ENCODE peak calls at places on chromosomes 16 and 17, in eight cellular contexts. F is pancreas, H is progenitor cell of endocrine pancreas, G is GM13977, U is osteoblast, J is cardiac muscle cell, O is NB4, K is dorsolateral prefrontal cortex. L is an unnamed sample.

GRCh38 chr16:58249388-58249779 is 45.4 kb downstream of the PRSS54 start:
- DNase-seq in F (no peak), H (no peak), G (no peak), U (peak; percentile 37), J (no peak), O (no peak), K (no peak), L (no peak)

GRCh38 chr16:57938936-57939871 is 31.7 kb downstream of the CNGB1 start:
- DNase-seq in F (no peak), H (no peak), G (no peak), U (peak; percentile 77), J (peak; percentile 91), O (peak; percentile 62), K (peak; percentile 51), L (no peak)

GRCh38 chr17:73850426-73850825 is 206.2 kb upstream of the SDK2 start:
- DNase-seq in F (no peak), H (no peak), G (no peak), U (no peak), J (no peak), O (no peak), K (no peak), L (no peak)

GRCh38 chr16:54490089-54490488 is 203.5 kb upstream of the IRX3 start:
- DNase-seq in F (no peak), H (no peak), G (no peak), U (no peak), J (no peak), O (no peak), K (no peak), L (no peak)

GRCh38 chr17:33192961-33193911 is 99.9 kb downstream of the ASIC2 start:
- DNase-seq in F (no peak), H (no peak), G (no peak), U (no peak), J (no peak), O (no peak), K (no peak), L (no peak)

GRCh38 chr16:27529962-27530361 is 19.8 kb downstream of the GTF3C1 start:
- DNase-seq in F (no peak), H (no peak), G (no peak), U (peak; percentile 93), J (peak; percentile 50), O (no peak), K (peak; percentile 81), L (no peak)

GRCh38 chr17:37746617-37747016 is 1.8 kb upstream of the HNF1B start:
- DNase-seq in F (no peak), H (no peak), G (no peak), U (no peak), J (no peak), O (no peak), K (no peak), L (no peak)

GRCh38 chr17:68456529-68457167 is 648 bp downstream of the WIPI1 start:
- DNase-seq in F (peak; percentile 80), H (no peak), G (no peak), U (peak; percentile 94), J (peak; percentile 95), O (peak; percentile 48), K (peak; percentile 81), L (no peak)

GRCh38 chr17:31357831-31358400 is 33.6 kb upstream of the RAB11FIP4 start:
- DNase-seq in F (no peak), H (no peak), G (no peak), U (no peak), J (no peak), O (no peak), K (no peak), L (no peak)

GRCh38 chr17:2704031-2704889 is 7.3 kb downstream of the CLUH start:
- DNase-seq in F (peak; percentile 79), H (no peak), G (no peak), U (peak; percentile 56), J (no peak), O (no peak), K (no peak), L (no peak)

GRCh38 chr16:23557779-23558330 is 328 bp downstream of the UBFD1 start:
- DNase-seq in F (peak; percentile 87), H (no peak), G (no peak), U (peak; percentile 73), J (peak; percentile 49), O (no peak), K (no peak), L (no peak)

GRCh38 chr17:47620503-47621245 is 29.0 kb upstream of the KPNB1 start:
- DNase-seq in F (no peak), H (no peak), G (no peak), U (no peak), J (no peak), O (no peak), K (no peak), L (no peak)

GRCh38 chr17:47622179-47622549 is 27.6 kb upstream of the KPNB1 start:
- DNase-seq in F (no peak), H (no peak), G (no peak), U (no peak), J (peak; percentile 13), O (no peak), K (no peak), L (no peak)

GRCh38 chr17:47624727-47625068 is 25.0 kb upstream of the KPNB1 start:
- DNase-seq in F (no peak), H (no peak), G (no peak), U (no peak), J (no peak), O (no peak), K (no peak), L (no peak)

GRCh38 chr17:47618416-47618815 is 31.3 kb upstream of the KPNB1 start:
- DNase-seq in F (no peak), H (no peak), G (no peak), U (no peak), J (peak; percentile 17), O (peak; percentile 18), K (no peak), L (no peak)

DNA sequence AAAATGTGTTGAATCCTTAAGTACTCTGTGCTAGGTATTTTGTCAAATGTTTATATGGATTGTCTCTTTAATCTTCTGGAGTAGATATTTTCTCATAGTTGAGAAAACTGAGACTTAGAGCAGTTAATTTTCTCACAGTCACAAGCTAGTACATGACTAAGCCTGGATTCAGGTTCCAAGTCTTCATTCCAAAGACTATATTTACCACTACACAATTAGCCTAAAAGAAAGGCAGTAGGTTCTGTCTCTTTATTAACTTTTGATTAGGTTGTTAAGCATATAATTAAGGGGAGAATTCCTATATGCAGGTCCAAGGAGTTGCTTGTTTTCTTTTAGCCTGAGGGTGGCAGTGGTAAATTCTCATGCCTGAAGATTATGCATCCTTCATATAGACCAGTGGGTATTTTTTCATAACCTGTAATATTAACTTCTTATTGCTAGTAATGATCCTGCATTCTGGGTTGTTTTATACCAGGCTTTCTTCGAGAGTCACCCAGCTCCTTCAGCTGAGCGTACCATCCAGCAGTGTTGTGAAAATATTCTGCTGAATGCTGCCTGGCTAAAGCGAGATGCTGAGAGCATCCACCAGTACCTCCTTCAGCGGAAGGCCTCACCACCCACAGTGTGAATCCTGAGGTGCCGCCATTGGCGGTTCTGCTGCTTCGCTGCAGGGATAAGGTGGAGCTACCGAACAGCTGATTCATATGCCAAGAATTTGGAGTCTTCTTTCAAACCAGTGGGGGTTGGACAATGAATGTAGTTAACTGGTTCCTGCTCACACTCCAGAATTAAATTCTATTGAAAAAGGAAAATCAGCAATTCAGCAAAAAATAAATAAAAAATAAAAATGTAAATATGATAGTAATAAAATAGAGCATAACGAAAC is 28.2 kb upstream of the KPNB1 start:
- DNase-seq in F (no peak), H (no peak), G (no peak), U (peak; percentile 77), J (peak; percentile 93), O (peak; percentile 11), K (peak; percentile 78), L (no peak)
- TF ChIP-seq CTCF in F (no peak), H (no peak), G (no peak), U (no peak), J (peak; percentile 12), O (no peak), K (no peak), L (no peak)

DNA sequence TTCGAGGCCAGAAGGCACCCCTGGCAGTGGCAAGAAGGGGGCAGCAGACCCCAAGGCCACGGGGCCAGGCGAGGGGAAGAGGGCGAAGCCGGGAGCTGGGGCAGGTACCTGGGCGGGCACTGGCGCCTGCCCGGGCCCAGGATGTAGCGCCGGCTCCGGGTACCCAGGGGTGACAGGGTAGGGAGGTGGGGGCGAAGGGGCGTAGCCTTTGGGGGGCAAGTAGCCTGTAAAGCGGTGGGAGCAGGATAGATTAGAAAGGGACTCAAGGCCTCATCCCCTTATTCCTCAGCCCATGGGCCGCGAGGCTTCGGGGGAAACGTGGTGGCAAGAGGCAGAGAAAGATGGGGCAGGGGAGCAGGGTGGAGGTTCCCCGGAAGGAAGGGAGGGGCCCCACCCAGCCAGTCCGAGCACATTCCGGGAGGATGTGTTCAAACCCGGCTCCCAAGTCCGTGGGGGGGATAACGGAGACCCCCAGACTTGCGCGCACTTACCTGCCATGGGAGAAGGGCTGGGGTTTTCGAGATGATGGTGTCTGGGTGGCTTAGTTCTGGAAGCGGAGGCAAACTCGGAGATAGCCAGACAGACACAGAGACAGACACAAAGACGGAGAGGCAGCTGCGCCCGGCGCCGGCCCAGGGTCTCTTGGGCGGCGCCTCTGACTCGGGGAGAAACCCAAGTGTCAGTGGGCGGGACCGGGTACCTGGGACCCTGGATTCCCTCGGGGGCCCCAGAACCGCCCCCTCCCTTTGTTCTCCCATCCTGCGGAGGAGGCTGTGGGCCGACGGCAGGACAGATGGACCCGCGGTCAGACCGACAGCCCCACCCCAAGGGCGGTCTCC is 493 bp downstream of the PLSCR3 start:
- DNase-seq in F (peak; percentile 75), H (peak; percentile 32), G (peak; percentile 90), U (peak; percentile 96), J (peak; percentile 16), O (no peak), K (no peak), L (peak; percentile 80)
- TF ChIP-seq CTCF in F (no peak), H (peak; percentile 45), G (no peak), U (peak; percentile 5), J (no peak), O (no peak), K (no peak), L (peak; percentile 19)

DNA sequence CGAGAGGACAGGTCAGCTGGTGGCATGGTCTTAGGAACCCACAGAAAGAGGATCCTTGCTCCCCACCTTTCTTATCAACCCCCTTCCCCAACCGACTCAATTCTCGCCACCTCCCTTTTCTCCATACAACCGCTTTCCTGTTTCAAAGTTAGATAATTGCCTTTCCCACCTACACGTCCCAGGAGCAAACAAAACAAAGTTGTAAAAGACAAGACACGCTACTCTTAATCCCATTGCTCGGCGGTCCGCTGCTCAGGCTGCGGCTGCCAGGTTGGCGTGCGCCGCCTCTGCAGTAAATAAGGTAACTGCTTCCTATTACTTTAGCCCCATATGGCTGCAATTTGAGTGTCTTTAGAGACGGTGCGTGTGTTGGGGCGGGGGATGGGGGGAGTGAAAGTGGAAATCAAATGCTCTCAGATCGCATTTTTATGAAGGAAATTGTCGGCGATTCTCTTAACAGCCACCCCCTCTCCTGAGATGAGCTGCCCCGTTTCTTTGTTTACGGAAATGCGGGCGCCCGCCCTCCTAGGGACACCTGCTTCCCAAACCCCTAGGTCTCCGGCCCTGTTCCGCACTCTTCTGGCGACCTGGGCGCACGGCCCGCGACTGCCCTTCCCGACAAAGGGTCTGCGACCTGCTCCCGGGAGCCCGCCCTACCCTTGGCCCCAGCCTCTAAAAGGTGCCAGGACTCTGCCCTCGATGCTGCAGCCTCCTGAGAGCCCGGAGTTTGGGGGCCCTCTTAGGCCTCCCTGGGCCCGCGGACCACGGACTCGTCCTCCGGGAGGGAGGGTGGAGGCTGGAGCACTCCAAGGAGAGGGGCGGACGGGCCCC is 3.7 kb upstream of the CBX8 start:
- DNase-seq in F (no peak), H (no peak), G (peak; percentile 72), U (peak; percentile 94), J (peak; percentile 63), O (peak; percentile 77), K (no peak), L (no peak)
- TF ChIP-seq CTCF in F (no peak), H (no peak), G (no peak), U (no peak), J (no peak), O (no peak), K (no peak), L (no peak)

GRCh38 chr17:7280519-7281073 is 922 bp upstream of the SLC2A4 start:
- DNase-seq in F (peak; percentile 92), H (peak; percentile 70), G (peak; percentile 86), U (peak; percentile 98), J (peak; percentile 82), O (peak; percentile 87), K (peak; percentile 65), L (peak; percentile 89)
- TF ChIP-seq CTCF in F (peak; percentile 81), H (peak; percentile 84), G (peak; percentile 83), U (peak; percentile 91), J (peak; percentile 92), O (peak; percentile 70), K (peak; percentile 97), L (peak; percentile 95)